ENCODE peak calls at places on chromosomes 1 and 21, in eight cellular contexts. X is heart left ventricle; Y is NCI-H1092; W is Daoy; C is A549; R is activated T-helper 1 cell treated with anti-CD3 and anti-CD28 coated beads, Interleukin-12 subunit alpha, Interleukin-12 subunit beta, Interleukin-2, Interleukin-4 antibody, amounts not matched to agents 30 ng/mL and 10 ng/mL and 1 ng/mL, durations not matched to agents 14 hours and 24 hours and 36 hours; M is NCI-H146; N is GM03348. Q is an unnamed sample.

GRCh38 chr1:20280399-20280798 is 10.3 kb upstream of the VWA5B1 start:
- DNase-seq in X (no peak), Y (no peak), W (no peak), C (no peak), R (no peak), M (no peak), N (no peak), Q (peak)

GRCh38 chr1:98331232-98331631 is 330.3 kb upstream of the SNX7 start:
- DNase-seq in X (no peak), Y (no peak), W (peak), C (peak), R (no peak), M (no peak), N (peak), Q (peak)

GRCh38 chr1:115782571-115783281 is 14.2 kb upstream of the CASQ2 start:
- DNase-seq in X (no peak), Y (no peak), W (peak), C (peak), R (no peak), M (no peak), N (peak), Q (peak)

GRCh38 chr1:178931843-178932551 is 61.1 kb upstream of the ANGPTL1 start:
- DNase-seq in X (peak), Y (no peak), W (no peak), C (no peak), R (no peak), M (no peak), N (no peak), Q (peak)

GRCh38 chr1:46806196-46807020 is 7.6 kb downstream of the CYP4B1 start:
- DNase-seq in X (peak), Y (no peak), W (no peak), C (no peak), R (no peak), M (no peak), N (peak), Q (peak)

GRCh38 chr1:25695991-25696330 is 79.4 kb downstream of the MAN1C1 start:
- DNase-seq in X (no peak), Y (no peak), W (peak), C (peak), R (no peak), M (no peak), N (peak), Q (peak)

GRCh38 chr1:113226118-113226517 is 153.1 kb downstream of the LRIG2 start:
- DNase-seq in X (no peak), Y (no peak), W (peak), C (no peak), R (no peak), M (no peak), N (no peak), Q (no peak)

GRCh38 chr1:4022715-4023114 is 122.6 kb upstream of the C1orf174 start:
- DNase-seq in X (no peak), Y (no peak), W (no peak), C (no peak), R (no peak), M (no peak), N (no peak), Q (no peak)

GRCh38 chr1:180353930-180354329 is 123.9 kb downstream of the LHX4 start:
- DNase-seq in X (no peak), Y (no peak), W (no peak), C (no peak), R (no peak), M (no peak), N (no peak), Q (no peak)

GRCh38 chr1:37100310-37100709 is 66.0 kb upstream of the GRIK3 start:
- DNase-seq in X (no peak), Y (no peak), W (no peak), C (no peak), R (no peak), M (no peak), N (no peak), Q (no peak)

GRCh38 chr1:56555448-56555847 is 23.9 kb downstream of the PLPP3 start:
- DNase-seq in X (no peak), Y (no peak), W (no peak), C (no peak), R (no peak), M (no peak), N (no peak), Q (no peak)

GRCh38 chr21:38622081-38622826 is 124.0 kb upstream of the ERG start:
- DNase-seq in X (no peak), Y (no peak), W (no peak), C (no peak), R (no peak), M (no peak), N (no peak), Q (no peak)

GRCh38 chr1:9770276-9770675 is 53.5 kb downstream of the CLSTN1 start:
- DNase-seq in X (no peak), Y (no peak), W (no peak), C (peak), R (no peak), M (no peak), N (no peak), Q (no peak)

GRCh38 chr21:37971390-37971789 is 55.1 kb upstream of the KCNJ6 start:
- DNase-seq in X (no peak), Y (no peak), W (no peak), C (no peak), R (no peak), M (no peak), N (no peak), Q (no peak)

GRCh38 chr1:186659946-186660472 is 20.2 kb downstream of the PTGS2 start:
- DNase-seq in X (no peak), Y (no peak), W (no peak), C (no peak), R (no peak), M (no peak), N (no peak), Q (no peak)

GRCh38 chr1:54510715-54511270 is 37.2 kb upstream of the ACOT11 start:
- DNase-seq in X (no peak), Y (no peak), W (no peak), C (no peak), R (no peak), M (no peak), N (no peak), Q (no peak)

GRCh38 chr1:40059960-40060337 is 19.4 kb downstream of the CAP1 start:
- DNase-seq in X (no peak), Y (no peak), W (no peak), C (no peak), R (no peak), M (no peak), N (no peak), Q (no peak)